ENCODE peak calls at places on chromosome 4, in six cellular contexts. O is ovary, F is cardiac fibroblast, T is CD14-positive monocyte, S is uterus, W is epithelial cell of esophagus. D is an unnamed sample.

GRCh38 chr4:85807247-85807915 is 332.4 kb downstream of the ARHGAP24 start:
- DNase-seq in O (no peak), F (peak), T (no peak), S (no peak), W (no peak), D (peak)

GRCh38 chr4:182913621-182914020 is 3.6 kb downstream of the DCTD start:
- DNase-seq in O (no peak), F (no peak), T (no peak), S (no peak), W (no peak), D (no peak)

GRCh38 chr4:168491563-168491962 is 5.3 kb upstream of the PALLD start:
- DNase-seq in O (no peak), F (no peak), T (no peak), S (no peak), W (no peak), D (no peak)

GRCh38 chr4:150310159-150310895 is 232.1 kb downstream of the DCLK2 start:
- DNase-seq in O (no peak), F (peak), T (no peak), S (no peak), W (peak), D (peak)

GRCh38 chr4:10114147-10114546 is 2.5 kb downstream of the WDR1 start:
- DNase-seq in O (no peak), F (no peak), T (no peak), S (no peak), W (no peak), D (no peak)

GRCh38 chr4:151808120-151808529 is 47.3 kb upstream of the GATB start:
- DNase-seq in O (no peak), F (no peak), T (no peak), S (no peak), W (peak), D (peak)

GRCh38 chr4:2797188-2797544 is 4.3 kb downstream of the SH3BP2 start:
- DNase-seq in O (no peak), F (no peak), T (no peak), S (no peak), W (no peak), D (no peak)

GRCh38 chr4:149785686-149786431 is 29.8 kb downstream of the IQCM start:
- DNase-seq in O (no peak), F (peak), T (no peak), S (no peak), W (no peak), D (peak)

GRCh38 chr4:113998531-113998930 is 19.1 kb upstream of the ARSJ start:
- DNase-seq in O (no peak), F (peak), T (no peak), S (no peak), W (no peak), D (peak)

GRCh38 chr4:165700855-165701254 is 172.2 kb upstream of the TLL1 start:
- DNase-seq in O (no peak), F (no peak), T (no peak), S (no peak), W (peak), D (no peak)

GRCh38 chr4:138062929-138063328 is 179.2 kb downstream of the SLC7A11 start:
- DNase-seq in O (no peak), F (peak), T (no peak), S (no peak), W (peak), D (peak)

GRCh38 chr4:27414867-27415266 is 554.2 kb downstream of the STIM2 start:
- DNase-seq in O (no peak), F (no peak), T (no peak), S (no peak), W (no peak), D (no peak)

GRCh38 chr4:27407616-27408015 is 547.0 kb downstream of the STIM2 start:
- DNase-seq in O (no peak), F (no peak), T (no peak), S (no peak), W (no peak), D (no peak)

GRCh38 chr4:27412617-27413016 is 552.0 kb downstream of the STIM2 start:
- DNase-seq in O (no peak), F (no peak), T (no peak), S (no peak), W (peak), D (no peak)
- TF ChIP-seq CTCF in O (no peak), F (no peak), T (no peak), S (no peak), W (no peak), D (no peak)

GRCh38 chr4:25019501-25019900 is 11.2 kb downstream of the LGI2 start:
- DNase-seq in O (no peak), F (no peak), T (no peak), S (no peak), W (no peak), D (no peak)
- TF ChIP-seq CTCF in O (no peak), F (no peak), T (no peak), S (no peak), W (no peak), D (no peak)

DNA sequence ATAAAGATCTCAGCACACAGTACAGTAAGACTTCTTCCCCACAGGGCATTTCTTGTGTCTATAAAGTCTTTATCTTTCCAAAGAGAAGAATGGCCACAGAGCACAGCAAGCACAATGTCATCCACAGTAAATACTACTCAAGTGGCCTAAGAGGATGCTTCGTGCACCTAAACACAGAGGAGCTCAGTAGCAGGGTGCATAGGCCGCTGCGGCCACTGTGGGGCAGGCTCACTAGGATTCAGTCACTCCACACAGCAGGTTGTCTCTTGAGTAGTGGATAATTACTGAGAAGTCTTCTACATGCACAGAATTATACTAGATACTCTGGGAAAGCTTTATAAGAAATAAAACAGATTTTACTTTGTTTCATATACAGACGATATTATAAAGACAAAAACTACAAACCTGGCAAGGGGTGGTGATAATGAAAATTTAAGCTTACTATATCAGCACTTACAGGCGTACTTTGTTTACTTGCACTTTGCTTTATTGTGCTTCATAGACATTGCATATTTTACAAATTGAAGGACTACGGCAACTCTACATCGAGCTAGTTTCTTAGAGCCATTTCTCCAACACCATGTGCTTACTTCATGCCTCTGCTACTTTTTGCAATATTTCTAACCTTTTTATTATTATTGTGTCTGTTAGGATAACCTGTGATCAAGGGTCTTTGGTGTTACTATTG is 78.5 kb downstream of the PRDM5 start:
- DNase-seq in O (peak), F (no peak), T (no peak), S (no peak), W (peak), D (no peak)
- TF ChIP-seq CTCF in O (no peak), F (peak), T (no peak), S (no peak), W (peak), D (no peak)

GRCh38 chr4:15142201-15142600 is 139.9 kb downstream of the CPEB2 start:
- DNase-seq in O (no peak), F (no peak), T (no peak), S (no peak), W (no peak), D (no peak)
- TF ChIP-seq CTCF in O (no peak), F (no peak), T (no peak), S (no peak), W (no peak), D (no peak)

GRCh38 chr4:16225996-16226815 is at the start of gene TAPT1:
- DNase-seq in O (peak), F (peak), T (peak), S (peak), W (peak), D (peak)

GRCh38 chr4:16225681-16225995 is 633 bp downstream of the TAPT1 start:
- DNase-seq in O (no peak), F (peak), T (no peak), S (no peak), W (no peak), D (no peak)

GRCh38 chr4:16224264-16224663 is 2.0 kb downstream of the TAPT1 start:
- DNase-seq in O (no peak), F (no peak), T (no peak), S (no peak), W (no peak), D (no peak)

GRCh38 chr4:16224669-16225068 is 1.6 kb downstream of the TAPT1 start:
- DNase-seq in O (no peak), F (no peak), T (no peak), S (no peak), W (no peak), D (no peak)

GRCh38 chr4:16225139-16225538 is 1.1 kb downstream of the TAPT1 start:
- DNase-seq in O (no peak), F (peak), T (no peak), S (no peak), W (peak), D (peak)
- TF ChIP-seq CTCF in O (no peak), F (no peak), T (no peak), S (no peak), W (no peak), D (peak)

DNA sequence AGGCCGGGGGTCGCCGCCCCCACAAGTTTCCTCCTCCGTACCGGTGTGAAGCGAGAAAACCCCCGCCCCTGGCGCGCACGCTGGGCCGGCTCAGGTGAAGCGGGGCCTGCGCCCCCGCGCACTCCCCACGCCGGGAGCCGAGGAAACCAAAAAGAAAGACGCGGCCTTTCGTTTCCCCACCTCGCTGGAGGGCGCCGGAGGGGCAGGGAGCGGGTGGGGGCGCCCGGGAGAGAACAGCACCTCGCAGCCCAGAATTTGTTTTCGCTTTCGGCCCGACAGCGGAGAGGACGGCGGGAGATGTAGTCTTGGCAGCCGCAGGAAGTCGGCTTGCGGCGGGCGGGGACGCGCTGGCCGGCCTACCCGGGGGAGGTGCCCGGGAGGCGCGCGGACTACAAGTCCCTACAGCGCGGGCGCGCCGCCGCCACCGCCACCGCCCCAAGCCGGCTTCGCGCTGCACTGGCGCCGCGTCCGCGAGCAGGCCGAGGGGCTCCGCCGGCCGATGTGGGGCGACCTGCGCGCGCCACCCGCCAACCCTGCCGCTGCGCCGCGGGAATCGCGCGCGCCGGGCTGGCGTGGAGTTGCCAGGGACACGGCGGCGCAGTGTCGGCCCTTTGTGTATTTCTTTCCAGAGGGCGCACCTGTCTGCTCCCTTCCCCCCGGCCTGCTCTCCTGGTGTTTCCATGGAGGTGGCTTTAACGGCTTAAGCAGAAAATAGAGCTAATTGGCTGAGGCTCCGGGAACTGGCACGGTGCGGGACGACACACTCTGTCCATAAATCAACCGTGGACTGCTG is at the start of gene OTUD4:
- DNase-seq in O (peak), F (peak), T (peak), S (peak), W (peak), D (peak)
- TF ChIP-seq CTCF in O (no peak), F (peak), T (no peak), S (peak), W (no peak), D (no peak)

DNA sequence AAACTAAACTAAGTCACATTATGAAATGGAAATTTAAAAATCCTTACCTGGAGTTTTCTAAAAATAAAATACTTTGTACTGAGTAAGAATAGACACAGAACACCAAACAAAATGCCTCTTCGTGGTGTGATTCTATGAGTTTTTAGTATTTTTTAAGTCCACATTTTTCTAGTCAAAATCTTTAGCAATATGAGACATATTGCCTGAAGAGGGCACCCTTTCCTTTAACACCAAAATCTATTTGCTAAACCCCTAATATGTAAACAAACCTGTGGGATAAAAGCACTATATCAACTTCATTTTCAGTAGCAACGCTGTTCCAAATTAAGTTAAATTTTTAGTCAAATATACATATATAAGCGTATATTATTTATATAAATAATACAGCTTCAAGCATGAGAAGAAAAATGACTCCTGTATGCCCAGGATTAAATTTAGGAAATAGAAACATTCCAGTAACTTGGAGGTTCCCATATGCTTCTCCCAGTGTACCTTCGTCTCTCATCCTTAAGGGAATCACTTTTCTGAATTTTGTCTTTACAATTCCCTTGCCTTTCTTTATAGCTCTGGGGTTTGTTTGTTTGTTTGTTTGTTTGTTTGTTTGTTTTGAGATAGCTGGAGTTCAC is 23.0 kb upstream of the PGM2 start:
- DNase-seq in O (no peak), F (peak), T (no peak), S (no peak), W (peak), D (peak)
- TF ChIP-seq CTCF in O (peak), F (peak), T (peak), S (peak), W (peak), D (peak)

DNA sequence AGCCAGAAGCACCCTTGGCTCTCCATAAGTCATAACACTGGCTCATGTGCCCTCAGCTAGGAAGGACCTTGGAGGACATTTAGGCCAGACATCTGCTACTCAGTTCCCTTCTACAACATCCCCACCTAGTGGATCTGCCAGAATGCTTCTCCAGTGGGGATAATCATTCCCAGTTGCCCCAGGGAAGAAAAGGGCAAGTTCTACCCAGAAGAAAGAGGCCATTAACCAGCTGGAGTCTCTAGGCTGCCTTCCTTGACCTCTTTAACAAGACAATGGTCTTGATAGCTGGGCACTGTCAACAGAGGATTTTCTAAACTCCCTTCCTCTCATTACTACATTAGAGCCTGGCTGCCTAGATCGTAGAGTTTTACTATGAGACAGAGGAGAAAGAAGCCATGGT is 42.0 kb downstream of the LGI2 start:
- DNase-seq in O (no peak), F (peak), T (no peak), S (no peak), W (peak), D (peak)
- TF ChIP-seq CTCF in O (no peak), F (peak), T (peak), S (no peak), W (peak), D (peak)